ENCODE peak calls at places on chromosomes 6 and 20, in four cellular contexts. M is IMR-90, V is AG04450, E is left lung. D is an unnamed sample.

GRCh38 chr6:75747371-75747984 is 1.6 kb upstream of the MYO6 start:
- DNase-seq in M (no peak), V (no peak), E (no peak), D (no peak)

GRCh38 chr6:157764346-157765068 is 58.5 kb upstream of the SNX9 start:
- DNase-seq in M (peak), V (peak), E (peak), D (peak)

GRCh38 chr20:41956316-41957050 is 338.3 kb upstream of the CHD6 start:
- DNase-seq in M (no peak), V (no peak), E (no peak), D (no peak)

GRCh38 chr6:34142046-34142445 is 3.8 kb downstream of the GRM4 start:
- DNase-seq in M (no peak), V (no peak), E (no peak), D (no peak)

GRCh38 chr20:2816583-2817340 is 598 bp downstream of the TMEM239 start:
- DNase-seq in M (peak), V (no peak), E (no peak), D (no peak)

GRCh38 chr20:48064929-48065328 is 279.6 kb upstream of the SULF2 start:
- DNase-seq in M (peak), V (no peak), E (no peak), D (no peak)

GRCh38 chr20:3706774-3707507 is 5.5 kb downstream of the SIGLEC1 start:
- DNase-seq in M (peak), V (no peak), E (no peak), D (no peak)

GRCh38 chr20:60209048-60209447 is 250.8 kb downstream of the CDH26 start:
- DNase-seq in M (no peak), V (no peak), E (no peak), D (no peak)

GRCh38 chr6:30219244-30219643 is 6.0 kb upstream of the TRIM26 start:
- DNase-seq in M (peak), V (no peak), E (no peak), D (no peak)

GRCh38 chr6:25054469-25054868 is 118.7 kb upstream of the RIPOR2 start:
- DNase-seq in M (peak), V (peak), E (no peak), D (no peak)

GRCh38 chr6:49457771-49458170 is 5.3 kb downstream of the MMUT start:
- DNase-seq in M (peak), V (no peak), E (no peak), D (no peak)

GRCh38 chr6:159174263-159174974 is 5.2 kb downstream of the FNDC1 start:
- DNase-seq in M (peak), V (peak), E (peak), D (peak)

GRCh38 chr20:36154696-36155628 is at the start of gene EPB41L1:
- DNase-seq in M (no peak), V (no peak), E (no peak), D (no peak)
- TF ChIP-seq CTCF in M (no peak), V (no peak), E (no peak), D (no peak)

GRCh38 chr6:69954733-69955132 is 88.4 kb downstream of the COL19A1 start:
- DNase-seq in M (no peak), V (no peak), E (no peak), D (no peak)
- TF ChIP-seq CTCF in M (no peak), V (no peak), E (no peak), D (no peak)

GRCh38 chr6:41682497-41682961 is 44.3 kb downstream of the MDFI start:
- DNase-seq in M (no peak), V (no peak), E (peak), D (peak)

GRCh38 chr6:41684311-41685182 is 46.3 kb downstream of the MDFI start:
- DNase-seq in M (no peak), V (no peak), E (peak), D (no peak)

GRCh38 chr6:41682056-41682477 is 43.8 kb downstream of the MDFI start:
- DNase-seq in M (peak), V (peak), E (peak), D (peak)

GRCh38 chr6:41682966-41683459 is 44.7 kb downstream of the MDFI start:
- DNase-seq in M (no peak), V (no peak), E (no peak), D (no peak)

DNA sequence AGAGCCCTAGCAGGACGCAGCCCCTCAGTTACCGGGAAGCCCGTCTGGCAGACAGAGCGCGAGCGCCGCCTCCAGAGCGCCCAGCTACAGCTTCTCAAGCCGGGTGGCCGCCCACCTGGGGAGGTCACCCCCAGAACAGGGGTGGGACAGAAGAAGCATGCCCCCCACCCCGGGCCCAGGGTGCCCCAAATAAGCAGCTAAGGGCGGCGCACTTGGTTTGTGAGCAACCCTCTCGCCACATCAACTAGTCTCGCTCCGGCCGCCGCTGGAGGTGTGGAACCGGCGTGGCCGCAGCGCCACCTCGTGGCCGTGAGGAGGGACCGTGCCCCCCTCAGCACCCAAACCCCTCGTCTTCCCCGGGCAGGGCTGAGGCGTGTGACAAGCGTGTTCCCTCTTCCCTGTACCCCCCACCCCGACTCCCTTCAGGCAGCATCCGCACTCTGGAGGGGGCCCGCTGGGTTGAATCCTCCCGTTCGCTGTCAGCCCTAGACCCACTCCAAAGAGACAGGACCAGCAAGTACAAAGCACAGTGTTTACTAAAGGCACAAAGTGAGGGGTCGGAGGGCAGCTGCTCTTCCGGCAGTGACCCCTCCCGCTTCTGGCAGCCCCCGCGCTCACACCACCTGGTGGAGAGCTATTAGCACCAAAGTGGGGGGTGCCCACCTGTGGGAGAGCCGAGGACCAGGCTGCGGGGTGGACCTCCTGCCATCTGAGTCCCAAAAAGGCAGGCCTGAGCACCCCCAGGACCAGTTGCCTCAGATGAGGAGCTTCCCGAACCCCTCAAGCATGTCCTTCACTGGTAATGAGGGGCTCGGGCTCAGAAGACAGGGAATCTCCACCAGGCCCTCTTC is 45.4 kb downstream of the MDFI start:
- DNase-seq in M (peak), V (no peak), E (peak), D (peak)
- TF ChIP-seq CTCF in M (peak), V (peak), E (peak), D (peak)

DNA sequence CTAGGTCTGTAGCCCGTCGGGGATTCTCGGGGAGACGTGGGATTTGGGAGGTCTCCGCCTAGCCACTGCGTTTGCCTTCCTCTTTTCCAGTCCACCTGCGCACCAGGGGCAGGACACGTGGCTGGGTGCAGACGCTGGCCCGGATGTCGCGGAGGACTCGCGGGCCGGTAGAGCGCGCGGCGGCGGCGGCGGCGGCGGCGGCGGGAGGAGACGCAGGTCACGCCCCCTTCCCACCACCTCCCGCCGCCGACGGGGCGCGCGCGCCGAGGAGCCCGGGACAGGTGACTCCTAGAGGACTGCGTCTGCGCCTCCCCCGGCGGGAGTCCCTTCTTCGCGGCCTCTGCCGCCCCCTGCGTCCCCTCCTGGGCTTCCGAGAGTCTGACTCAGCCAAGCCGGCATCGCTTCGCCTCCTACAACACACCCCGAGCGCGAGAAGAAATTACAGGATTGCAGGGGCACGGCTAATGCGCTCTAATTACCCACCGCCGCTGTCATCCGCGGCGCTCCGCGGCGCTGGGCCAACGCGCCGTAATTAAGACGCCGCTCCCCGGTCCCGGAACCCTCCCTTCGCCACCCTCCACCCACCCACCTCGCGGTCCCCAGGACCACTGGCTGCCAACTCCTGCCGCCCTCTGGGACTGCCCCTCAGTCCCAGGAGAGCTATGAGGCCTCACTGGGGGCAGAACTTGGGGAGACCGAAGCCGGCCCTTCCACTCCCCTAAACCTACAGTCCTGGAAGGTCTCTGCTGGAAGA is 124.5 kb downstream of the MRPL14 start:
- DNase-seq in M (peak), V (no peak), E (peak), D (peak)
- TF ChIP-seq CTCF in M (peak), V (peak), E (no peak), D (no peak)